ENCODE peak calls at places on chromosome 1, in five cellular contexts. C is right lobe of liver; I is pancreas; J is naive thymus-derived CD4-positive, alpha-beta T cell; T is uterus. V is an unnamed sample. For H3K9me3, the result is how much of the 10 kb centered on the place peaks cover.

GRCh38 chr1:113247355-113247754 is 143.0 kb upstream of the MAGI3 start:
- DNase-seq in C (no peak), T (no peak), I (peak), J (no peak), V (no peak)

GRCh38 chr1:158118713-158119402 is 61.8 kb upstream of the CD1D start:
- DNase-seq in J (no peak), C (no peak), T (no peak), I (no peak), V (no peak)

GRCh38 chr1:28761189-28761588 is 24.4 kb downstream of the YTHDF2 start:
- DNase-seq in I (no peak), T (no peak), C (no peak), J (no peak), V (no peak)

GRCh38 chr1:235999259-235999925 is 65.5 kb downstream of the NID1 start:
- DNase-seq in I (no peak), J (peak), C (no peak), T (no peak), V (peak)

GRCh38 chr1:151693057-151693651 is 23.4 kb downstream of the CELF3 start:
- DNase-seq in C (no peak), I (no peak), J (no peak), T (no peak), V (no peak)

GRCh38 chr1:170707116-170707515 is 43.2 kb downstream of the PRRX1 start:
- DNase-seq in T (no peak), I (no peak), C (no peak), J (no peak), V (no peak)

GRCh38 chr1:16046865-16047264 is 3.3 kb downstream of the CLCNKB start:
- DNase-seq in J (no peak), I (no peak), T (no peak), C (no peak), V (no peak)

GRCh38 chr1:201108614-201109013 is 3.6 kb downstream of the CACNA1S start:
- DNase-seq in T (no peak), J (no peak), I (no peak), C (no peak), V (no peak)

GRCh38 chr1:205312866-205313680 is 8.5 kb downstream of the NUAK2 start:
- DNase-seq in C (no peak), J (peak), I (no peak), T (no peak), V (no peak)

GRCh38 chr1:76260279-76260678 is 185.7 kb downstream of the ST6GALNAC3 start:
- DNase-seq in C (no peak), I (no peak), T (no peak), J (no peak), V (no peak)

GRCh38 chr1:201481004-201481380 is 12.0 kb upstream of the PHLDA3 start:
- DNase-seq in T (no peak), J (no peak), I (no peak), C (no peak), V (no peak)

GRCh38 chr1:103250441-103250861 is 142.1 kb upstream of the COL11A1 start:
- DNase-seq in T (no peak), J (no peak), C (no peak), I (no peak), V (no peak)

GRCh38 chr1:41350055-41350378 is 11.2 kb upstream of the FOXO6 start:
- DNase-seq in C (no peak), I (no peak), J (no peak), T (no peak), V (no peak)

GRCh38 chr1:3922201-3922725 is 22.2 kb upstream of the C1orf174 start:
- DNase-seq in J (no peak), I (no peak), T (no peak), C (no peak), V (no peak)

GRCh38 chr1:198620951-198621824 is 17.7 kb upstream of the PTPRC start:
- DNase-seq in I (no peak), T (no peak), C (no peak), J (peak), V (peak)

GRCh38 chr1:9360371-9361064 is 67.8 kb downstream of the SPSB1 start:
- DNase-seq in I (no peak), C (no peak), T (no peak), J (no peak), V (no peak)

GRCh38 chr1:119687391-119688079 is 24.2 kb upstream of the PHGDH start:
- DNase-seq in I (no peak), T (no peak), J (no peak), C (no peak), V (no peak)

GRCh38 chr1:211331011-211331709 is 4.5 kb downstream of the TRAF5 start:
- DNase-seq in I (no peak), T (no peak), C (no peak), J (no peak), V (no peak)

GRCh38 chr1:91712393-91712792 is 173.6 kb downstream of the TGFBR3 start:
- DNase-seq in J (no peak), I (no peak), C (no peak), T (no peak), V (no peak)

GRCh38 chr1:234408757-234409156 is 35.5 kb downstream of the COA6 start:
- DNase-seq in J (peak), I (no peak), C (no peak), T (no peak), V (no peak)

GRCh38 chr1:154911691-154912550 is 24.6 kb downstream of the PMVK start:
- DNase-seq in T (no peak), I (no peak), J (no peak), C (no peak), V (no peak)

GRCh38 chr1:8419172-8419571 is 101.3 kb downstream of the SLC45A1 start:
- DNase-seq in J (no peak), T (no peak), I (no peak), C (no peak), V (no peak)

GRCh38 chr1:12380316-12381249 is 150.8 kb downstream of the VPS13D start:
- DNase-seq in C (no peak), T (no peak), J (no peak), I (no peak), V (no peak)

GRCh38 chr1:37667023-37667769 is 25.1 kb upstream of the CDCA8 start:
- DNase-seq in T (peak), C (no peak), J (no peak), I (no peak), V (no peak)

GRCh38 chr1:58397187-58397820 is 149.2 kb downstream of the OMA1 start:
- DNase-seq in C (no peak), J (no peak), T (no peak), I (no peak), V (no peak)

GRCh38 chr1:185768371-185768770 is 34.2 kb downstream of the HMCN1 start:
- DNase-seq in T (no peak), C (no peak), J (no peak), I (no peak), V (no peak)

GRCh38 chr1:30506785-30507312 is 216.5 kb downstream of the MATN1 start:
- DNase-seq in T (no peak), I (no peak), C (no peak), J (no peak), V (no peak)

GRCh38 chr1:183942933-183943693 is 94.4 kb downstream of the COLGALT2 start:
- DNase-seq in C (no peak), T (no peak), I (no peak), J (no peak), V (no peak)

GRCh38 chr1:111126354-111126753 is 13.5 kb downstream of the DRAM2 start:
- DNase-seq in J (no peak), T (no peak), C (no peak), I (no peak), V (no peak)
- H3K27ac ChIP-seq in J (no peak), T (no peak), C (no peak), I (no peak), V (no peak)

GRCh38 chr1:161196111-161196510 is 2.7 kb downstream of the ADAMTS4 start:
- DNase-seq in I (no peak), J (no peak), C (no peak), T (no peak), V (no peak)
- H3K4me3 ChIP-seq in I (no peak), J (no peak), C (no peak), T (no peak), V (no peak)

GRCh38 chr1:180724055-180724454 is 92.2 kb downstream of the XPR1 start:
- DNase-seq in T (no peak), I (no peak), C (no peak), J (no peak), V (no peak)

GRCh38 chr1:180731131-180731530 is 99.3 kb downstream of the XPR1 start:
- DNase-seq in T (no peak), J (no peak), I (no peak), C (no peak), V (no peak)

GRCh38 chr1:180732866-180733265 is 101.0 kb downstream of the XPR1 start:
- DNase-seq in T (no peak), I (no peak), J (no peak), C (no peak), V (no peak)

GRCh38 chr1:180734366-180734765 is 102.5 kb downstream of the XPR1 start:
- DNase-seq in J (no peak), T (no peak), C (no peak), I (no peak), V (no peak)

DNA sequence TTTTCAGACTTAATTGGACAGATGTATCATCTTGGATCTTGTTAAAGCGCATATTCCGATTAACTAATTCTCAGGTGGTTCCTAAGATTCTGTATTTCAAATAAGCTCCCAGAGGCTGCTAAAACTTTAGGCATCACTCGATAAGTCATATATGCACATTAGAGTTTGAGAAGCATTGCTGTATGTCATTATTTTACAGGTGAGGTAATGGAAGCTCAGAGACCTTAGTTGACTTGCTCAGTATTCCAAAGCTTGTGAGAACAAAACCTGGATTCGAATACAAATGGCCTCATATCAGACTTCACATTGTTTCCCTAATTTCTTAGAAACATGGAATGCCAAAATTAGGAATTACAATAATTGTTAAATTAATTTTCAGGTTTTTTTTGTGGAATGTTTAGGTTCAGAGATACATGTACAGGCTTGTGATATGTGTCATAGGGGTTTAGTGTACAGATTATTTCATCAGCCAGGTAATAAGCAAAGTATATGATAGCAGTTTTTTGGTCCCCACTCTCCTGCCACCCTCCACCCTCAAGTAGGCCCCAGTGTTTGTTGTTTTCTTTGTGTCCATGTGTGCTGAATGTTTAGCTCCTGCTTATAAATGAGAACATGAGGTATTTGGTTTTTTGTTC is 96.8 kb downstream of the XPR1 start:
- DNase-seq in J (no peak), T (no peak), I (no peak), C (no peak), V (no peak)
- H3K9me3 ChIP-seq in J (under half), T (under half), I (under half), C (under half), V (under half)

GRCh38 chr1:32948082-32948722 is 16.4 kb downstream of the RNF19B start:
- DNase-seq in J (no peak), T (no peak), I (no peak), C (no peak), V (no peak)
- H3K27ac ChIP-seq in J (no peak), T (peak), I (peak), C (no peak), V (no peak)

GRCh38 chr1:54835131-54835898 is 34.2 kb upstream of the TTC22 start:
- DNase-seq in J (no peak), C (no peak), I (no peak), T (no peak), V (no peak)
- H3K4me3 ChIP-seq in J (no peak), C (no peak), I (no peak), T (no peak), V (no peak)

GRCh38 chr1:246708166-246708565 is 16.0 kb upstream of the SCCPDH start:
- DNase-seq in T (no peak), J (no peak), C (no peak), I (no peak), V (no peak)
- H3K9me3 ChIP-seq in T (under half), J (under half), C (under half), I (under half), V (under half)

GRCh38 chr1:84635261-84635848 is 54.9 kb downstream of the SSX2IP start:
- DNase-seq in J (no peak), C (no peak), T (no peak), I (no peak), V (no peak)
- H3K27ac ChIP-seq in J (no peak), C (no peak), T (no peak), I (no peak), V (no peak)

GRCh38 chr1:174837386-174837785 is 162.4 kb upstream of the CACYBP start:
- DNase-seq in C (no peak), T (no peak), I (no peak), J (no peak), V (no peak)
- H3K4me3 ChIP-seq in C (no peak), T (no peak), I (no peak), J (no peak), V (no peak)

V was measured in CD8-positive, alpha-beta memory T cell.